ENCODE peak calls at places on chromosomes 3 and 15, in four cellular contexts. Y is fibroblast of pulmonary artery, N is germinal center, H is AG09319. M is an unnamed sample.

GRCh38 chr15:72339777-72340177 is 19.8 kb upstream of the CELF6 start:
- DNase-seq in H (peak), Y (peak), N (no peak), M (peak)

GRCh38 chr3:7710284-7710683 is 791.3 kb upstream of the LMCD1 start:
- DNase-seq in H (no peak), Y (no peak), N (no peak), M (peak)

GRCh38 chr15:73630030-73630429 is 3.2 kb downstream of the NPTN start:
- DNase-seq in Y (no peak), N (no peak), H (no peak), M (no peak)

GRCh38 chr3:140910860-140911259 is 30.8 kb upstream of the SLC25A36 start:
- DNase-seq in Y (peak), N (no peak), H (no peak), M (peak)

GRCh38 chr3:150469931-150470740 is 62.0 kb downstream of the TSC22D2 start:
- DNase-seq in N (no peak), Y (no peak), H (no peak), M (peak)

GRCh38 chr3:114451051-114451451 is 157.2 kb downstream of the TIGIT start:
- DNase-seq in N (peak), H (no peak), Y (no peak), M (peak)

GRCh38 chr3:129651316-129652202 is 45.1 kb upstream of the PLXND1 start:
- DNase-seq in N (no peak), H (peak), Y (peak), M (peak)

GRCh38 chr3:117524890-117525289 is 815.3 kb downstream of the TUSC7 start:
- DNase-seq in H (no peak), N (no peak), Y (peak), M (no peak)

GRCh38 chr3:126937533-126938432 is 45.1 kb upstream of the PLXNA1 start:
- DNase-seq in Y (peak), H (no peak), N (no peak), M (peak)

GRCh38 chr3:104763007-104763406 is 603.7 kb upstream of the ALCAM start:
- DNase-seq in N (no peak), Y (peak), H (no peak), M (peak)

GRCh38 chr15:98872777-98873176 is 134.8 kb downstream of the PGPEP1L start:
- DNase-seq in H (no peak), N (no peak), Y (no peak), M (no peak)

GRCh38 chr3:172307143-172307560 is 141.1 kb downstream of the GHSR start:
- DNase-seq in N (no peak), Y (peak), H (no peak), M (peak)

GRCh38 chr3:52084954-52085730 is 28.8 kb upstream of the DUSP7 start:
- DNase-seq in N (no peak), Y (no peak), H (no peak), M (no peak)

GRCh38 chr15:27574541-27575054 is 524.5 kb downstream of the OCA2 start:
- DNase-seq in H (no peak), N (no peak), Y (no peak), M (no peak)

GRCh38 chr3:165225604-165226003 is 29.4 kb upstream of the SLITRK3 start:
- DNase-seq in H (no peak), Y (no peak), N (no peak), M (no peak)

GRCh38 chr3:127722104-127722784 is 49.5 kb downstream of the ABTB1 start:
- DNase-seq in H (no peak), N (no peak), Y (no peak), M (no peak)

GRCh38 chr3:156619376-156619775 is 55.0 kb upstream of the TIPARP start:
- DNase-seq in N (no peak), H (no peak), Y (peak), M (no peak)

GRCh38 chr3:88282519-88283241 is 132.9 kb downstream of the C3orf38 start:
- DNase-seq in H (no peak), N (no peak), Y (no peak), M (no peak)

GRCh38 chr15:69766156-69766555 is 313.5 kb downstream of the RPLP1 start:
- DNase-seq in H (no peak), N (no peak), Y (no peak), M (no peak)

GRCh38 chr3:140859592-140860336 is 81.9 kb upstream of the SLC25A36 start:
- DNase-seq in Y (no peak), N (no peak), H (no peak), M (no peak)

GRCh38 chr3:45553469-45553974 is 41.0 kb upstream of the LIMD1 start:
- DNase-seq in Y (peak), N (peak), H (no peak), M (peak)

GRCh38 chr15:38217181-38217580 is 35.5 kb upstream of the SPRED1 start:
- DNase-seq in Y (peak), H (no peak), N (no peak), M (peak)

GRCh38 chr3:174441588-174442316 is 417.4 kb upstream of the NAALADL2 start:
- DNase-seq in Y (peak), N (no peak), H (peak), M (no peak)

GRCh38 chr3:59809750-59810444 is 760.1 kb upstream of the CFAP20DC start:
- DNase-seq in N (peak), Y (peak), H (peak), M (no peak)

GRCh38 chr15:89401636-89402252 is 67.1 kb upstream of the POLG start:
- DNase-seq in N (no peak), H (no peak), Y (peak), M (no peak)

GRCh38 chr15:49096090-49096750 is 50.0 kb upstream of the SECISBP2L start:
- DNase-seq in N (no peak), H (no peak), Y (no peak), M (no peak)

GRCh38 chr3:14795996-14796395 is 22.8 kb upstream of the FGD5 start:
- DNase-seq in N (no peak), H (no peak), Y (no peak), M (no peak)

GRCh38 chr3:182969277-182969676 is 11.1 kb downstream of the DCUN1D1 start:
- DNase-seq in H (no peak), N (no peak), Y (peak), M (peak)

M was measured in lung microvascular endothelial cell.